ENCODE peak calls at places on chromosomes 2 and 18, in six cellular contexts. One of them, this sample, is unnamed.

GRCh38 chr2:26514045-26514444 is 36.1 kb upstream of the OTOF start:
- DNase-seq in hepatocyte: no peak
- DNase-seq in fibroblast of lung: no peak
- DNase-seq in A673: no peak
- DNase-seq in IMR-90: no peak
- DNase-seq in DND-41: no peak
- DNase-seq in this sample: no peak

GRCh38 chr2:25421289-25421688 is 79.6 kb upstream of the DNMT3A start:
- DNase-seq in fibroblast of lung: no peak
- DNase-seq in A673: no peak
- DNase-seq in DND-41: no peak
- DNase-seq in hepatocyte: no peak
- DNase-seq in IMR-90: no peak
- DNase-seq in this sample: no peak

GRCh38 chr2:73003027-73003426 is 68.5 kb downstream of the SFXN5 start:
- DNase-seq in IMR-90: no peak
- DNase-seq in A673: no peak
- DNase-seq in DND-41: no peak
- DNase-seq in hepatocyte: peak; percentile 2
- DNase-seq in fibroblast of lung: no peak
- DNase-seq in this sample: no peak

GRCh38 chr2:182144039-182144779 is 158.6 kb downstream of the PPP1R1C start:
- DNase-seq in DND-41: no peak
- DNase-seq in A673: peak; percentile 19
- DNase-seq in fibroblast of lung: peak; percentile 40
- DNase-seq in IMR-90: no peak
- DNase-seq in hepatocyte: no peak
- DNase-seq in this sample: no peak

GRCh38 chr2:163319006-163319405 is 416.8 kb downstream of the FIGN start:
- DNase-seq in hepatocyte: peak; percentile 5
- DNase-seq in fibroblast of lung: peak; percentile 59
- DNase-seq in DND-41: no peak
- DNase-seq in A673: no peak
- DNase-seq in IMR-90: peak; percentile 35
- DNase-seq in this sample: no peak

GRCh38 chr2:158099716-158100115 is 2.0 kb upstream of the UPP2 start:
- DNase-seq in DND-41: no peak
- DNase-seq in fibroblast of lung: peak; percentile 32
- DNase-seq in A673: peak; percentile 10
- DNase-seq in IMR-90: peak; percentile 4
- DNase-seq in hepatocyte: no peak
- DNase-seq in this sample: no peak

GRCh38 chr18:21000667-21001066 is 110.9 kb downstream of the ROCK1 start:
- DNase-seq in hepatocyte: no peak
- DNase-seq in fibroblast of lung: peak; percentile 31
- DNase-seq in DND-41: no peak
- DNase-seq in IMR-90: peak; percentile 32
- DNase-seq in A673: no peak
- DNase-seq in this sample: no peak

GRCh38 chr2:169291517-169291916 is 70.8 kb downstream of the LRP2 start:
- DNase-seq in hepatocyte: no peak
- DNase-seq in fibroblast of lung: no peak
- DNase-seq in A673: no peak
- DNase-seq in DND-41: no peak
- DNase-seq in IMR-90: no peak
- DNase-seq in this sample: no peak

GRCh38 chr2:142678164-142678563 is 199.3 kb upstream of the KYNU start:
- DNase-seq in fibroblast of lung: no peak
- DNase-seq in IMR-90: no peak
- DNase-seq in hepatocyte: no peak
- DNase-seq in DND-41: no peak
- DNase-seq in A673: no peak
- DNase-seq in this sample: no peak

GRCh38 chr2:181780159-181781081 is 100.1 kb upstream of the NEUROD1 start:
- DNase-seq in A673: peak; percentile 95
- DNase-seq in IMR-90: peak; percentile 54
- DNase-seq in fibroblast of lung: peak; percentile 56
- DNase-seq in hepatocyte: no peak
- DNase-seq in DND-41: no peak
- DNase-seq in this sample: no peak

GRCh38 chr2:67159929-67160328 is 237.2 kb upstream of the ETAA1 start:
- DNase-seq in DND-41: no peak
- DNase-seq in A673: no peak
- DNase-seq in IMR-90: peak; percentile 81
- DNase-seq in fibroblast of lung: peak; percentile 31
- DNase-seq in hepatocyte: peak; percentile 3
- DNase-seq in this sample: no peak

GRCh38 chr2:98634406-98635092 is 26.2 kb downstream of the UNC50 start:
- DNase-seq in A673: peak; percentile 11
- DNase-seq in DND-41: peak; percentile 57
- DNase-seq in hepatocyte: no peak
- DNase-seq in fibroblast of lung: no peak
- DNase-seq in IMR-90: no peak
- DNase-seq in this sample: no peak

GRCh38 chr2:28160986-28161425 is 231.7 kb upstream of the FOSL2 start:
- DNase-seq in fibroblast of lung: peak; percentile 96
- DNase-seq in A673: peak; percentile 28
- DNase-seq in IMR-90: peak; percentile 63
- DNase-seq in DND-41: no peak
- DNase-seq in hepatocyte: no peak
- DNase-seq in this sample: no peak

GRCh38 chr2:29108225-29108624 is 7.0 kb upstream of the CLIP4 start:
- DNase-seq in IMR-90: peak; percentile 97
- DNase-seq in hepatocyte: peak; percentile 59
- DNase-seq in A673: peak; percentile 21
- DNase-seq in fibroblast of lung: peak; percentile 96
- DNase-seq in DND-41: no peak
- DNase-seq in this sample: no peak

GRCh38 chr2:135798762-135799161 is 38.2 kb downstream of the LCT start:
- DNase-seq in fibroblast of lung: no peak
- DNase-seq in IMR-90: no peak
- DNase-seq in DND-41: no peak
- DNase-seq in hepatocyte: no peak
- DNase-seq in A673: peak; percentile 20
- DNase-seq in this sample: no peak

GRCh38 chr2:190603374-190603773 is 45.5 kb upstream of the NAB1 start:
- DNase-seq in fibroblast of lung: no peak
- DNase-seq in A673: no peak
- DNase-seq in IMR-90: no peak
- DNase-seq in DND-41: no peak
- DNase-seq in hepatocyte: no peak
- DNase-seq in this sample: no peak

GRCh38 chr2:134218928-134219707 is 34.8 kb upstream of the MGAT5 start:
- DNase-seq in A673: no peak
- DNase-seq in hepatocyte: peak; percentile 26
- DNase-seq in fibroblast of lung: no peak
- DNase-seq in DND-41: no peak
- DNase-seq in IMR-90: no peak
- DNase-seq in this sample: peak; percentile 71

GRCh38 chr18:61443311-61443710 is 110.1 kb downstream of the CDH20 start:
- DNase-seq in hepatocyte: no peak
- DNase-seq in IMR-90: no peak
- DNase-seq in DND-41: no peak
- DNase-seq in fibroblast of lung: peak; percentile 8
- DNase-seq in A673: no peak
- DNase-seq in this sample: no peak

GRCh38 chr2:101418704-101419663 is 31.7 kb upstream of the CREG2 start:
- DNase-seq in A673: peak; percentile 73
- DNase-seq in fibroblast of lung: peak; percentile 56
- DNase-seq in IMR-90: peak; percentile 74
- DNase-seq in DND-41: peak; percentile 70
- DNase-seq in hepatocyte: peak; percentile 85
- DNase-seq in this sample: no peak

GRCh38 chr2:49045083-49045482 is 109.2 kb downstream of the FSHR start:
- DNase-seq in IMR-90: no peak
- DNase-seq in A673: no peak
- DNase-seq in hepatocyte: no peak
- DNase-seq in DND-41: no peak
- DNase-seq in fibroblast of lung: no peak
- DNase-seq in this sample: no peak

GRCh38 chr2:225022188-225022587 is 20.1 kb downstream of the DOCK10 start:
- DNase-seq in IMR-90: no peak
- DNase-seq in fibroblast of lung: no peak
- DNase-seq in hepatocyte: no peak
- DNase-seq in DND-41: no peak
- DNase-seq in A673: no peak
- DNase-seq in this sample: no peak

GRCh38 chr2:109060496-109060895 is 68.5 kb upstream of the SH3RF3 start:
- DNase-seq in hepatocyte: no peak
- DNase-seq in DND-41: no peak
- DNase-seq in IMR-90: no peak
- DNase-seq in A673: no peak
- DNase-seq in fibroblast of lung: no peak
- DNase-seq in this sample: no peak

GRCh38 chr2:174761837-174762236 is 2.4 kb downstream of the CHRNA1 start:
- DNase-seq in IMR-90: peak; percentile 86
- DNase-seq in fibroblast of lung: peak; percentile 68
- DNase-seq in DND-41: no peak
- DNase-seq in hepatocyte: no peak
- DNase-seq in A673: no peak
- DNase-seq in this sample: no peak

GRCh38 chr2:20637147-20637546 is 13.8 kb downstream of the HS1BP3 start:
- DNase-seq in fibroblast of lung: peak; percentile 18
- DNase-seq in IMR-90: no peak
- DNase-seq in hepatocyte: no peak
- DNase-seq in DND-41: no peak
- DNase-seq in A673: no peak
- DNase-seq in this sample: no peak

GRCh38 chr18:12398625-12399024 is 9.1 kb upstream of the PRELID3A start:
- DNase-seq in DND-41: no peak
- DNase-seq in fibroblast of lung: no peak
- DNase-seq in hepatocyte: no peak
- DNase-seq in A673: no peak
- DNase-seq in IMR-90: no peak
- DNase-seq in this sample: no peak

GRCh38 chr2:187013058-187013457 is 164.1 kb upstream of the ZSWIM2 start:
- DNase-seq in hepatocyte: no peak
- DNase-seq in fibroblast of lung: no peak
- DNase-seq in IMR-90: no peak
- DNase-seq in A673: no peak
- DNase-seq in DND-41: no peak
- DNase-seq in this sample: no peak

GRCh38 chr2:218880749-218881594 is at the start of gene WNT10A:
- DNase-seq in IMR-90: no peak
- DNase-seq in fibroblast of lung: no peak
- DNase-seq in DND-41: no peak
- DNase-seq in hepatocyte: no peak
- DNase-seq in A673: no peak
- DNase-seq in this sample: no peak

GRCh38 chr2:145186303-145186702 is 666.4 kb upstream of the ZEB2 start:
- DNase-seq in fibroblast of lung: no peak
- DNase-seq in A673: peak; percentile 39
- DNase-seq in DND-41: no peak
- DNase-seq in hepatocyte: no peak
- DNase-seq in IMR-90: peak; percentile 23
- DNase-seq in this sample: peak; percentile 4

GRCh38 chr2:219538488-219539294 is 4.9 kb downstream of the CHPF start:
- DNase-seq in A673: no peak
- DNase-seq in DND-41: no peak
- DNase-seq in fibroblast of lung: peak; percentile 34
- DNase-seq in IMR-90: peak; percentile 25
- DNase-seq in hepatocyte: peak; percentile 32
- DNase-seq in this sample: no peak

DNA sequence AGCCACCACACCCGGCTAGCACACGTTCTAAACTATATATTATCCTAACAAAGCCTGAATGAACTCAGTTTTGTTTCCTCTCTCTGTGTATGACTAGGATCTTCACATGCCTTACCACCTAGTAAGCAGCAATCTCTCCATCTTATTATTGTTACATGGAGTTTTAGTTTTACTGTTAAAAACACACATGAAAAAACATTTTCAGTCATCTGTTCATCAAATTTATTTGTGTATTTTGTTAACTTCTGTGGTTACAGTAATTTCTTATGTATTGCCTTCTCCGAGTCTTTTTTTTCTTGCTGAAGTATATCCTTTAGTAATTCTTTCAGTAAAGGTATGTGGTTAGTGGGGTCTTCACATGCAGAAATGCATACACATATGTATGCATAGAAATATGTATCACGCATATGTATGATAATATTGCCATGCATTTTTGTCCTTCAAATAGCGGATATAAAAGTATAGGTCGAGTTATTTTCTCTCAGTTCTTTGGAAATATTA is 31.4 kb downstream of the ANO7 start:
- DNase-seq in hepatocyte: no peak
- DNase-seq in A673: no peak
- DNase-seq in IMR-90: peak; percentile 14
- DNase-seq in fibroblast of lung: no peak
- DNase-seq in DND-41: no peak
- DNase-seq in this sample: no peak
- TF ChIP-seq CTCF in hepatocyte: no peak
- TF ChIP-seq CTCF in A673: no peak
- TF ChIP-seq CTCF in IMR-90: no peak
- TF ChIP-seq CTCF in fibroblast of lung: no peak
- TF ChIP-seq CTCF in DND-41: no peak
- TF ChIP-seq CTCF in this sample: no peak

GRCh38 chr2:161419338-161419965 is 3.4 kb downstream of the TBR1 start:
- DNase-seq in IMR-90: no peak
- DNase-seq in A673: no peak
- DNase-seq in DND-41: no peak
- DNase-seq in fibroblast of lung: no peak
- DNase-seq in hepatocyte: no peak
- DNase-seq in this sample: no peak

GRCh38 chr2:161417428-161418274 is 1.6 kb downstream of the TBR1 start:
- DNase-seq in A673: no peak
- DNase-seq in fibroblast of lung: no peak
- DNase-seq in hepatocyte: no peak
- DNase-seq in DND-41: no peak
- DNase-seq in IMR-90: no peak
- DNase-seq in this sample: no peak

GRCh38 chr2:161418275-161418714 is 2.2 kb downstream of the TBR1 start:
- DNase-seq in A673: no peak
- DNase-seq in DND-41: no peak
- DNase-seq in IMR-90: no peak
- DNase-seq in hepatocyte: no peak
- DNase-seq in fibroblast of lung: no peak
- DNase-seq in this sample: no peak

GRCh38 chr2:161420406-161421025 is 4.4 kb downstream of the TBR1 start:
- DNase-seq in IMR-90: no peak
- DNase-seq in hepatocyte: no peak
- DNase-seq in A673: no peak
- DNase-seq in DND-41: peak; percentile 48
- DNase-seq in fibroblast of lung: no peak
- DNase-seq in this sample: no peak

GRCh38 chr2:161418715-161419337 is 2.7 kb downstream of the TBR1 start:
- DNase-seq in fibroblast of lung: peak; percentile 19
- DNase-seq in DND-41: no peak
- DNase-seq in A673: no peak
- DNase-seq in hepatocyte: peak; percentile 38
- DNase-seq in IMR-90: peak; percentile 10
- DNase-seq in this sample: peak; percentile 33
- H3K27me3 ChIP-seq in fibroblast of lung: peaks cover 83% of the 10 kb centered on the region
- H3K27me3 ChIP-seq in DND-41: no peaks in the 10 kb centered on the region
- H3K27me3 ChIP-seq in A673: peaks cover 5% of the 10 kb centered on the region
- H3K27me3 ChIP-seq in hepatocyte: peaks cover 100% of the 10 kb centered on the region
- H3K27me3 ChIP-seq in IMR-90: peaks cover 86% of the 10 kb centered on the region
- H3K27me3 ChIP-seq in this sample: peaks cover 3% of the 10 kb centered on the region

GRCh38 chr2:127968610-127969339 is 59.1 kb downstream of the SAP130 start:
- DNase-seq in DND-41: no peak
- DNase-seq in hepatocyte: peak; percentile 32
- DNase-seq in A673: no peak
- DNase-seq in IMR-90: no peak
- DNase-seq in fibroblast of lung: no peak
- DNase-seq in this sample: no peak
- H3K4me3 ChIP-seq in DND-41: no peak overlapping the region
- H3K4me3 ChIP-seq in hepatocyte: no peak overlapping the region
- H3K4me3 ChIP-seq in A673: no peak overlapping the region
- H3K4me3 ChIP-seq in IMR-90: no peak overlapping the region
- H3K4me3 ChIP-seq in fibroblast of lung: no peak overlapping the region
- H3K4me3 ChIP-seq in this sample: no peak overlapping the region

GRCh38 chr18:78580835-78581339 is 398.7 kb upstream of the SALL3 start:
- DNase-seq in hepatocyte: no peak
- DNase-seq in A673: no peak
- DNase-seq in DND-41: no peak
- DNase-seq in IMR-90: no peak
- DNase-seq in fibroblast of lung: no peak
- DNase-seq in this sample: no peak
- TF ChIP-seq CTCF in hepatocyte: no peak
- TF ChIP-seq CTCF in A673: no peak
- TF ChIP-seq CTCF in DND-41: peak; percentile 14
- TF ChIP-seq CTCF in IMR-90: no peak
- TF ChIP-seq CTCF in fibroblast of lung: no peak
- TF ChIP-seq CTCF in this sample: no peak

This sample was measured in GM06990.